ENCODE peak calls at places on chromosomes 6 and 20, in eight cellular contexts. I is colonic mucosa, O is heart right ventricle, W is spleen, V is astrocyte of the spinal cord, S is psoas muscle, H is A673, T is foreskin fibroblast. J is an unnamed sample.

GRCh38 chr6:36735110-36735971 is 37.7 kb downstream of the RAB44 start:
- DNase-seq in O (peak), T (peak), S (peak), W (peak), I (peak), H (no peak), V (peak), J (peak)

GRCh38 chr6:19554356-19555225 is 282.6 kb upstream of the ID4 start:
- DNase-seq in O (no peak), H (no peak), V (no peak), W (no peak), T (no peak), I (no peak), S (no peak), J (no peak)

GRCh38 chr6:113968472-113968871 is 2.5 kb downstream of the HDAC2 start:
- DNase-seq in W (no peak), T (no peak), V (no peak), O (no peak), H (no peak), S (no peak), I (no peak), J (no peak)

GRCh38 chr6:143504369-143504768 is 7.2 kb downstream of the FUCA2 start:
- DNase-seq in O (no peak), T (no peak), I (no peak), W (no peak), S (no peak), V (no peak), H (no peak), J (no peak)

GRCh38 chr20:59683181-59683580 is 78.8 kb downstream of the PHACTR3 start:
- DNase-seq in V (no peak), S (no peak), O (no peak), W (no peak), T (no peak), I (no peak), H (no peak), J (no peak)

GRCh38 chr6:34067814-34068213 is 78.1 kb downstream of the GRM4 start:
- DNase-seq in I (no peak), V (no peak), S (no peak), O (no peak), H (peak), W (no peak), T (no peak), J (no peak)

GRCh38 chr20:58718121-58718563 is 25.5 kb downstream of the NPEPL1 start:
- DNase-seq in T (no peak), I (peak), W (peak), V (no peak), S (peak), H (no peak), O (no peak), J (peak)

GRCh38 chr6:11710968-11711643 is 67.5 kb downstream of the ADTRP start:
- DNase-seq in O (no peak), T (no peak), W (no peak), I (no peak), H (no peak), S (no peak), V (no peak), J (no peak)

GRCh38 chr6:79082304-79082703 is 4.2 kb upstream of the PHIP start:
- DNase-seq in H (no peak), I (no peak), V (no peak), O (no peak), W (no peak), S (no peak), T (no peak), J (no peak)

GRCh38 chr6:47188588-47189021 is 121.1 kb downstream of the TNFRSF21 start:
- DNase-seq in S (no peak), H (no peak), I (peak), T (peak), W (no peak), V (peak), O (no peak), J (peak)

GRCh38 chr6:30102701-30103629 is 9.9 kb downstream of the TRIM31 start:
- DNase-seq in I (peak), H (peak), T (peak), V (peak), O (peak), S (peak), W (peak), J (peak)

GRCh38 chr6:29531668-29532067 is 27.9 kb downstream of the UBD start:
- DNase-seq in T (no peak), V (no peak), O (no peak), S (no peak), H (no peak), I (no peak), W (no peak), J (no peak)

GRCh38 chr20:57501461-57502330 is 23.2 kb downstream of the CTCFL start:
- DNase-seq in O (no peak), T (no peak), V (peak), S (no peak), I (no peak), H (peak), W (no peak), J (no peak)

GRCh38 chr6:121678245-121678644 is 242.8 kb downstream of the GJA1 start:
- DNase-seq in W (no peak), H (no peak), V (no peak), I (no peak), S (no peak), T (no peak), O (no peak), J (no peak)

GRCh38 chr6:117168296-117169059 is 96.9 kb upstream of the VGLL2 start:
- DNase-seq in T (no peak), S (no peak), W (no peak), V (no peak), O (no peak), I (no peak), H (no peak), J (no peak)

GRCh38 chr6:139361211-139361610 is 13.2 kb downstream of the CITED2 start:
- DNase-seq in V (no peak), S (no peak), I (no peak), H (no peak), O (no peak), W (no peak), T (no peak), J (no peak)

GRCh38 chr6:89950446-89950845 is 56.2 kb downstream of the GJA10 start:
- DNase-seq in V (no peak), S (no peak), O (no peak), H (no peak), W (no peak), T (no peak), I (no peak), J (no peak)

GRCh38 chr20:35661013-35661412 is 3.7 kb downstream of the CPNE1 start:
- DNase-seq in W (no peak), H (no peak), T (no peak), S (no peak), O (no peak), V (peak), I (no peak), J (no peak)

GRCh38 chr6:165721349-165721748 is 58.3 kb upstream of the PDE10A start:
- DNase-seq in I (no peak), H (peak), O (no peak), S (no peak), V (no peak), T (no peak), W (no peak), J (no peak)

GRCh38 chr20:23200914-23201313 is 114.8 kb upstream of the CD93 start:
- DNase-seq in O (peak), V (peak), W (no peak), S (peak), H (peak), I (peak), T (no peak), J (no peak)

GRCh38 chr20:62022575-62023139 is 43.0 kb downstream of the TAF4 start:
- DNase-seq in H (no peak), O (no peak), W (no peak), I (no peak), S (no peak), V (no peak), T (no peak), J (no peak)

GRCh38 chr6:3808759-3809514 is 40.2 kb upstream of the FAM50B start:
- DNase-seq in W (no peak), V (peak), O (peak), I (no peak), T (peak), H (no peak), S (peak), J (no peak)

GRCh38 chr20:46915580-46916243 is 21.1 kb downstream of the EYA2 start:
- DNase-seq in H (no peak), W (no peak), S (no peak), V (no peak), I (no peak), O (no peak), T (peak), J (no peak)

GRCh38 chr20:33518071-33518470 is 28.2 kb downstream of the CBFA2T2 start:
- DNase-seq in V (peak), S (no peak), W (no peak), H (peak), T (peak), O (no peak), I (no peak), J (no peak)

GRCh38 chr6:163416640-163417253 is 2.2 kb downstream of the QKI start:
- DNase-seq in S (no peak), O (no peak), I (peak), V (peak), W (no peak), H (peak), T (peak), J (peak)

GRCh38 chr6:11251553-11252358 is 19.3 kb upstream of the NEDD9 start:
- DNase-seq in T (peak), S (peak), I (peak), H (no peak), O (peak), W (no peak), V (peak), J (no peak)

GRCh38 chr20:189611-190010 is at the start of gene DEFB128:
- DNase-seq in V (no peak), T (no peak), O (no peak), H (no peak), I (no peak), S (no peak), W (no peak), J (no peak)

GRCh38 chr6:96420294-96420693 is 101.3 kb upstream of the UFL1 start:
- DNase-seq in T (no peak), I (no peak), H (no peak), W (no peak), V (no peak), S (no peak), O (no peak), J (no peak)

GRCh38 chr6:4516206-4516605 is 260.0 kb upstream of the CDYL start:
- DNase-seq in V (no peak), O (no peak), W (no peak), H (no peak), S (no peak), I (no peak), T (no peak), J (no peak)

GRCh38 chr6:56510984-56511531 is 131.6 kb downstream of the DST start:
- DNase-seq in O (no peak), H (no peak), I (peak), V (no peak), T (no peak), W (no peak), S (no peak), J (no peak)

GRCh38 chr20:9262653-9263194 is 193.8 kb downstream of the PLCB4 start:
- DNase-seq in T (peak), W (no peak), V (peak), S (no peak), O (no peak), I (no peak), H (no peak), J (no peak)

GRCh38 chr20:44028868-44029847 is 114.5 kb downstream of the TOX2 start:
- DNase-seq in S (no peak), H (no peak), V (no peak), T (no peak), W (peak), I (no peak), O (no peak), J (peak)

GRCh38 chr6:31300797-31301196 is 28.9 kb upstream of the HLA-C start:
- DNase-seq in W (no peak), S (no peak), T (no peak), O (no peak), H (no peak), V (no peak), I (no peak), J (no peak)

GRCh38 chr6:31116661-31117385 is 2.2 kb downstream of the PSORS1C1 start:
- DNase-seq in V (no peak), W (peak), S (peak), I (no peak), O (no peak), H (no peak), T (peak), J (no peak)

GRCh38 chr6:64064919-64065318 is 429.3 kb downstream of the PHF3 start:
- DNase-seq in S (no peak), O (no peak), H (no peak), V (no peak), I (no peak), W (no peak), T (no peak), J (no peak)

GRCh38 chr6:121848523-121849255 is 413.2 kb downstream of the GJA1 start:
- DNase-seq in O (no peak), W (no peak), H (no peak), S (no peak), T (no peak), V (peak), I (no peak), J (no peak)

GRCh38 chr6:71107935-71108420 is 151.1 kb upstream of the B3GAT2 start:
- DNase-seq in I (no peak), S (no peak), O (no peak), T (peak), V (peak), W (no peak), H (peak), J (no peak)

GRCh38 chr6:54134934-54135333 is 23.7 kb downstream of the MLIP start:
- DNase-seq in O (no peak), W (no peak), H (no peak), T (no peak), I (no peak), V (no peak), S (no peak), J (no peak)

GRCh38 chr6:13664703-13665352 is 46.8 kb downstream of the RANBP9 start:
- DNase-seq in W (no peak), T (peak), H (no peak), V (no peak), S (no peak), O (no peak), I (no peak), J (no peak)

GRCh38 chr6:166774770-166775169 is 147.7 kb upstream of the RPS6KA2 start:
- DNase-seq in H (no peak), V (no peak), S (no peak), O (no peak), I (peak), W (no peak), T (no peak), J (no peak)

GRCh38 chr6:166771701-166772100 is 144.7 kb upstream of the RPS6KA2 start:
- DNase-seq in S (no peak), T (no peak), I (no peak), W (no peak), H (no peak), V (no peak), O (no peak), J (no peak)

GRCh38 chr6:166774292-166774691 is 147.2 kb upstream of the RPS6KA2 start:
- DNase-seq in O (no peak), W (peak), T (no peak), I (peak), V (no peak), S (no peak), H (no peak), J (no peak)

GRCh38 chr6:166770216-166771116 is 143.4 kb upstream of the RPS6KA2 start:
- DNase-seq in S (no peak), O (no peak), H (no peak), W (no peak), I (no peak), V (no peak), T (no peak), J (no peak)

GRCh38 chr6:166772518-166772917 is 145.5 kb upstream of the RPS6KA2 start:
- DNase-seq in V (no peak), T (no peak), W (no peak), O (no peak), I (no peak), S (no peak), H (no peak), J (no peak)
- TF ChIP-seq CTCF in V (peak), T (no peak), W (no peak), O (no peak), I (no peak), S (no peak), H (peak), J (no peak)

DNA sequence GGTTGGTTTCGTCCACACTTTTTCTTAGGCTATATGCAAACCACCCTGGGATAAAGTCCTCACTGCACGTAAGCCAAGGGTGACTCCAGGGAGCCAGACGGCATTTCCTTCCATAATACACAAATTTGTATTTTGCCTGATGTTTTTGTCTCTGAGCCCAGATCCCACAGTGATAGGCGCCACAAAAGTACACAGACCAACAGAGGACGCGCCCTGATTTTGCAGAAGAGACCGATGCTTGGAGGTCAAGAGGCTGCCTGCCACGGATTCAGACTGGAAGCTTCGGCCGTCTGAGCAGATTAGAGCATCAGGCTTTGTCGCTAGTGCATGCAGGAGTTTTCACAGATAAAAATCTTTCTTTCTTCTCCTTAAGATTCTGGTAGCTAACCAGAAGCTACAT is 22.8 kb downstream of the FOXQ1 start:
- DNase-seq in I (peak), T (no peak), W (no peak), O (no peak), H (no peak), S (no peak), V (no peak), J (no peak)
- H3K4me3 ChIP-seq in I (no peak), T (no peak), W (no peak), O (no peak), H (no peak), S (no peak), V (no peak), J (no peak)

DNA sequence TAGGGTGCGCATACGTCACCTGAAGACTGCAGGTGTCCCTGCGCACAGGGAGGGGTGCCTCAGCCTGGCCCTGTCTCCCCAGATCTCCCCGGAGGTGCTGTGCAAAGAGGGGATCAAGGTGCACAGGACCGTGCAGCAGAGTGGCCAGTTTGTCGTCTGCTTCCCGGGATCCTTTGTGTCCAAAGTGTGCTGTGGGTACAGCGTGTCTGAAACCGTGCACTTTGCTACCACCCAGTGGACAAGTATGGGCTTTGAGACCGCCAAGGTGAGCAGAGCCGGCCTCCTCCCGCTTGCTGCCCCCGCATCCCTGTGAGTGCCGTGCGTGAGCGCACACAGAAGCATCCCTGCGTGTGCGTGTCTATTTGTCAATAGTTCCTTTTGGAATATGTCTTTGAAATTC is 150.7 kb downstream of the DTNBP1 start:
- DNase-seq in S (no peak), W (peak), H (peak), O (no peak), I (no peak), T (no peak), V (no peak), J (no peak)
- TF ChIP-seq CTCF in S (peak), W (no peak), H (peak), O (no peak), I (no peak), T (no peak), V (peak), J (no peak)

DNA sequence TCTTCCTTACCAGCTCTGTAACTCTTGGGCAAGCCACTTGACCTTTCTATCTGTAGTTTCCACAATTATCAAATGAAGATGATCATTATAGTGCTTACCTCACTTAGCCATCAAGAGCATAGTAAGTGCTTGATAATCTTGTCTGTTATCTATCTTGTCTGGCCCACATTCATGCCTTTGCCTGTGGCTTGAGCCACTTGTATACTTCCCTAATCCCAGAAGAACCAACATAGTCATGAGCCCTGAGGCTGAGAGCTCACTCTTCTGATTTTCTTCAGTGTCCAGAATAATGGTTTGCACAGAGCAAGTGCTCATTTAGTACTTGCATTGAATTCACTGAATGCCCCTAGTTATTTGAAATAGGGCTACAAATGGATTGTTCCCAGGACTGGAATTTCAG is 108.2 kb downstream of the SASH1 start:
- DNase-seq in S (no peak), V (no peak), H (no peak), O (no peak), W (no peak), T (no peak), I (no peak), J (no peak)
- H3K4me3 ChIP-seq in S (no peak), V (no peak), H (no peak), O (no peak), W (no peak), T (no peak), I (no peak), J (no peak)

GRCh38 chr6:84691978-84692623 is 72.3 kb downstream of the TBX18 start:
- DNase-seq in W (no peak), H (no peak), I (no peak), V (no peak), O (no peak), T (no peak), S (no peak), J (no peak)
- TF ChIP-seq CTCF in W (no peak), H (peak), I (no peak), V (no peak), O (no peak), T (no peak), S (no peak), J (no peak)

J was measured in Peyer's patch.